ENCODE peak calls at places on chromosomes 16 and 17, in five cellular contexts. Q, O, F, Y and T are unnamed samples.
A peak's percentile ranks its signal among the peaks of the same experiment; 100 is the strongest.

GRCh38 chr16:85490971-85491771 is 122.0 kb upstream of the GSE1 start:
- DNase-seq in F (no peak), O (peak; percentile 79), Y (no peak), Q (no peak), T (no peak)

GRCh38 chr16:2983706-2984136 is 3.5 kb upstream of the PKMYT1 start:
- DNase-seq in O (peak; percentile 90), F (peak; percentile 80), Y (peak; percentile 63), Q (peak; percentile 69), T (peak; percentile 77)

GRCh38 chr17:82638183-82638773 is 10.0 kb downstream of the WDR45B start:
- DNase-seq in F (no peak), O (no peak), Q (no peak), Y (no peak), T (no peak)

GRCh38 chr17:3890893-3891219 is 2.0 kb downstream of the CAMKK1 start:
- DNase-seq in Q (no peak), F (no peak), Y (no peak), O (no peak), T (no peak)

GRCh38 chr17:28405632-28406477 is at the start of gene SLC46A1:
- DNase-seq in F (peak; percentile 45), Y (peak; percentile 54), Q (peak; percentile 50), O (peak; percentile 90), T (no peak)

GRCh38 chr17:19308398-19308797 is 54.1 kb downstream of the B9D1 start:
- DNase-seq in Y (no peak), O (no peak), Q (no peak), F (no peak), T (no peak)

GRCh38 chr17:55268649-55269480 is 4.1 kb downstream of the HLF start:
- DNase-seq in O (no peak), F (no peak), Y (no peak), Q (no peak), T (no peak)

GRCh38 chr17:3590231-3590630 is 19.0 kb downstream of the TRPV1 start:
- DNase-seq in Y (no peak), O (no peak), Q (no peak), F (no peak), T (no peak)

GRCh38 chr17:58334661-58335060 is 6.1 kb upstream of the TSPOAP1 start:
- DNase-seq in F (peak; percentile 34), Q (no peak), Y (no peak), O (no peak), T (no peak)

GRCh38 chr17:37701424-37702020 is 43.3 kb downstream of the HNF1B start:
- DNase-seq in Y (no peak), F (peak; percentile 40), O (peak; percentile 56), Q (no peak), T (no peak)

GRCh38 chr17:39863244-39863917 is 731 bp downstream of the IKZF3 start:
- DNase-seq in Q (no peak), O (no peak), Y (no peak), F (no peak), T (no peak)

GRCh38 chr17:73257516-73257915 is 4.2 kb downstream of the CPSF4L start:
- DNase-seq in O (no peak), Y (peak; percentile 33), F (no peak), Q (peak; percentile 71), T (no peak)

GRCh38 chr17:41773190-41773588 is 13.3 kb downstream of the JUP start:
- DNase-seq in F (peak; percentile 58), Q (peak; percentile 82), O (peak; percentile 26), Y (peak; percentile 69), T (peak; percentile 65)

GRCh38 chr16:81703177-81704155 is 75.6 kb upstream of the PLCG2 start:
- DNase-seq in Y (no peak), F (peak; percentile 83), O (no peak), Q (no peak), T (no peak)

GRCh38 chr17:29807520-29808361 is 122.3 kb downstream of the SSH2 start:
- DNase-seq in O (peak; percentile 66), F (peak; percentile 62), Y (peak; percentile 60), Q (peak; percentile 25), T (peak; percentile 39)

GRCh38 chr16:13111747-13112146 is 210.3 kb downstream of the SHISA9 start:
- DNase-seq in F (no peak), O (no peak), Y (no peak), Q (no peak), T (no peak)

GRCh38 chr16:84947996-84948854 is 63.1 kb downstream of the ZDHHC7 start:
- DNase-seq in Q (no peak), O (no peak), Y (no peak), F (no peak), T (no peak)

GRCh38 chr17:2828396-2829038 is 32.3 kb downstream of the RAP1GAP2 start:
- DNase-seq in F (peak; percentile 69), Y (peak; percentile 36), O (peak; percentile 81), Q (no peak), T (peak; percentile 12)

GRCh38 chr16:69049146-69049545 is 56.3 kb upstream of the HAS3 start:
- DNase-seq in Y (no peak), Q (no peak), O (no peak), F (no peak), T (no peak)

GRCh38 chr17:44794699-44795413 is 35.2 kb downstream of the GJC1 start:
- DNase-seq in Y (no peak), Q (no peak), O (no peak), F (no peak), T (no peak)

GRCh38 chr17:57625957-57626356 is 119.1 kb downstream of the CCDC182 start:
- DNase-seq in O (no peak), Y (no peak), Q (no peak), F (peak; percentile 23), T (no peak)

GRCh38 chr17:7437369-7437863 is 1.9 kb upstream of the FGF11 start:
- DNase-seq in O (no peak), F (no peak), Y (no peak), Q (no peak), T (no peak)

GRCh38 chr17:7438050-7438614 is 1.2 kb upstream of the FGF11 start:
- DNase-seq in F (peak; percentile 72), Q (peak; percentile 74), O (peak; percentile 55), Y (peak; percentile 50), T (peak; percentile 54)

GRCh38 chr17:7440113-7440822 is 956 bp downstream of the FGF11 start:
- DNase-seq in Q (peak; percentile 58), O (peak; percentile 28), F (peak; percentile 93), Y (peak; percentile 67), T (peak; percentile 61)

GRCh38 chr17:7439462-7440112 is at the start of gene FGF11:
- DNase-seq in O (no peak), Q (no peak), Y (no peak), F (peak; percentile 38), T (no peak)

DNA sequence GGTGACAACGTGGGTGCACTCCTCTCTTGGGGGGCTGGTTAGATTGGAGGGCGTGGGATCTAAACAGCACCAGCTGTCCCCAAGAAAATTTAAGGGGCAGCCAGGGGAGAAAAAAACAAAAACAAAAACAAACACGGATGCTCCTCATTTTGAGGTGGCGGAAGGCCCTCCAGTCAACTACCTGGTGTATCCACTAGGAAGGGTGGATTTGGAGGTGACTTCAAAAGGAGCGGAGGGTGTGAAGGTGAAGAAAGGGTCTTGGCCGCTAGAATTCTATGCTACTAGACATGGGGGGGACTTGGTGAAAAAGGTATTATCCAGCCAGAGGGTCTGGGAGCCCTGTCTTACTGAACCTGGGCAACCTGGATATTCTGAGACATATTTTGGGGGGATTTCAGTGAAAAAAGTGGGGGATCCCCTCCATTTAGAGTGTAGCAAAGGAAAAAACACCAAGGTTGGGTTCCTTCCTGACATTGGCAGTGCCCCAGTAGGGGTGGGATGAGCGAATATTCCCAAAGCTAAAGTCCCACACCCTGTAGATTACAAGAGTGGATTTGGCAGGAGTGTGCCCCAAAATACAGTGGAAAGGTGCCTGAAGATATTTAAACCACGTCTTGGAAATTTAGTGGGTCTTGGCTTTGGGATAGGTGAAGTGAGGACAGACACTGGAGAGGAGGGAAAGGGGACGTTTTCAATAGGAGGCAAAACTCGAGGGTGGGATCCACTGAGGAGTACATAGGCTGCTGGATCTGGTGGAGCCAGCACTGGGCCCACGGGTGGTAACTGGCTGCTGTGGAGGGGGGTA is 454 bp upstream of the FGF11 start:
- DNase-seq in F (no peak), O (no peak), Q (no peak), Y (no peak), T (no peak)
- H3K4me3 ChIP-seq in F (peak overlapping the region; percentile 54), O (peak overlapping the region; percentile 52), Q (peak overlapping the region; percentile 62), Y (peak overlapping the region; percentile 16), T (peak overlapping the region; percentile 56)

GRCh38 chr16:1089439-1089821 is 6.6 kb downstream of the C1QTNF8 start:
- DNase-seq in Q (no peak), O (no peak), Y (no peak), F (no peak), T (peak; percentile 71)

GRCh38 chr16:1091992-1092552 is 4.0 kb downstream of the C1QTNF8 start:
- DNase-seq in F (no peak), O (no peak), Q (no peak), Y (no peak), T (no peak)

GRCh38 chr16:1090620-1091587 is 5.1 kb downstream of the C1QTNF8 start:
- DNase-seq in O (peak; percentile 65), F (no peak), Y (no peak), Q (no peak), T (peak; percentile 89)

GRCh38 chr16:1088295-1089170 is 7.5 kb downstream of the C1QTNF8 start:
- DNase-seq in F (no peak), O (no peak), Q (no peak), Y (no peak), T (no peak)

DNA sequence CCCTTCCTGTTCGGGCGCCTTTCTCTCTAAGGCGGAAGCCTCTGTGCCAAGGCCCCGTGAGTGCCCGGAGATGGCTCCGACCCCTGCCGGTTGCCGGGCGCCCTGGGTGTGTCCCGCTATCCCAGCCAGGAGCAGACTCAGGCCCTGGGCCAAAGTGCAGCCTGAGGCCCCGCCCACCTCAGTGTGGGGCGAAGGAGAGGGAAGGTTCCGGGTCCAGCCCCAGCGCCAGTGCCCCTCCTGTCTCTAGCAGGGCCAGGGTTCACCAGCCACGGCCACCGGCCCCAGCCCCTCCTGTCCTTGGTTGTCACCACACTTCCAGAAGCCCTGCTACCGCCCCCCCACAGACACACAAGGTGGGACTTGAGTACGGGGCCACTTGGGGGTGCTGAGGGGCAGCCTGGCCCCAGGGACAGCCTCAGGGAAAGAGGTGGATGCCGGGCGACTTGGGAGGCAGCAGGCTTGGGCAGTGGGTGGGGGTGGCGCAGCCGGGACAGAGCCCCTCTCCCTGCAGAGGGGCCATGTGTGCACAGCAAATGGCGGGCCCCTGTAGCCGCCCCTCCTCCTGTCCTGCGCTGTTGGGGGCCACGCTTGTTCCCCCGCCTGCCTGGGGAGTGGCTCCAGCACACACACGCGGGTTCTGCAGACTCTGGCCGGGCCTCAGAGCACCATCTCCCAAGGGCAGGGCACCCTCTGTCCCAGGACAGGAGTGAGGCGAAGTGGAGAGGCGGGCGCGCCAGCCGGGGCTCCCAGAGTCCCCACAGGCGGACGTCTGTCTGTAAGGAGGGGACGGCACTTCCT is 6.0 kb downstream of the C1QTNF8 start:
- DNase-seq in Y (peak; percentile 42), O (peak; percentile 48), Q (no peak), F (peak; percentile 51), T (peak; percentile 90)
- TF ChIP-seq POLR2A in Y (no peak), O (no peak), Q (no peak), F (no peak), T (peak; percentile 72)

DNA sequence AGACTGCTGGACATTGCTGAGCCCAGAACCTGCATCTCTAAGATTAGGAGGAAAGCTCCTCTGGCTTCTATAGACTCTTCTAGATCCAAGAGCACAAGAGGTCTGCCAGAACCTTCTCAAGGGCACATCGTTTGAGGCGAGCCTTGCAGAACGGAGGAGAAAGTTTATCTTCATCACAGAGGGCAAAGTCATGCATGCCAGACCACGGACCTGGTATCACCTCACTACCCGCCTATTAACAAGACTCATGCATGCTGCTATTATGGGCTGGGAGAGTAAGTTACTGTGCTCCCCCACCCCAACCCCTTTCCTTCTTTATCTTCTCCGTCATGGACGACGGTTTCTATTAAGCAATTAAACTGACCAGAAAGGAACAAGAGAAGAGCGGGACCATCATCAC is 23.3 kb downstream of the MYH11 start:
- DNase-seq in F (no peak), Q (no peak), Y (no peak), O (no peak), T (no peak)
- H3K4me3 ChIP-seq in F (no peak overlapping the region), Q (no peak overlapping the region), Y (no peak overlapping the region), O (no peak overlapping the region), T (no peak overlapping the region)

GRCh38 chr16:86823895-86824671 is 245.7 kb downstream of the FOXL1 start:
- DNase-seq in F (no peak), O (no peak), Q (no peak), Y (no peak), T (no peak)
- TF ChIP-seq POLR2A in F (no peak), O (no peak), Q (no peak), Y (no peak), T (no peak)